ENCODE peak calls at places on chromosomes 4 and X, in nine cellular contexts. F is NCI-H345; G is NCI-H1092; L is activated CD8-positive, alpha-beta memory T cell treated with anti-CD3 and anti-CD28 coated beads, Interleukin-2, amount 50 U/mL, for 4 hours; V is upper lobe of right lung; K is renal cortical epithelial cell; R is endothelial cell; N is activated gamma-delta T cell treated with anti-CD3 and anti-CD28 coated beads, Interleukin-2, amount 50 U/mL, for 16 hours; E is anterior cingulate cortex. C is an unnamed sample.

GRCh38 chr4:145740796-145741195 is 60.9 kb downstream of the C4orf51 start:
- DNase-seq in F (no peak), G (no peak), L (no peak), V (no peak), K (no peak), R (no peak), N (no peak), E (no peak), C (no peak)

GRCh38 chr4:86857341-86858052 is 8.3 kb upstream of the SLC10A6 start:
- DNase-seq in F (no peak), G (no peak), L (no peak), V (no peak), K (peak; percentile 35), R (no peak), N (no peak), E (no peak), C (no peak)

GRCh38 chr4:37584530-37585060 is 101.6 kb downstream of the RELL1 start:
- DNase-seq in F (no peak), G (no peak), L (no peak), V (no peak), K (no peak), R (no peak), N (no peak), E (no peak), C (no peak)

GRCh38 chr4:10158355-10158942 is 41.9 kb upstream of the WDR1 start:
- DNase-seq in F (no peak), G (no peak), L (no peak), V (no peak), K (peak; percentile 22), R (no peak), N (no peak), E (no peak), C (no peak)

GRCh38 chr4:76809594-76810305 is 88.2 kb downstream of the SOWAHB start:
- DNase-seq in F (no peak), G (no peak), L (no peak), V (no peak), K (peak; percentile 91), R (no peak), N (no peak), E (no peak), C (no peak)

GRCh38 chr4:153218961-153219360 is 14.7 kb downstream of the TRIM2 start:
- DNase-seq in F (no peak), G (no peak), L (no peak), V (no peak), K (no peak), R (no peak), N (no peak), E (no peak), C (no peak)

GRCh38 chr4:163063891-163064290 is 102.8 kb downstream of the NAF1 start:
- DNase-seq in F (no peak), G (no peak), L (no peak), V (no peak), K (peak; percentile 1), R (no peak), N (no peak), E (no peak), C (no peak)

GRCh38 chr4:75370582-75370981 is 143.6 kb downstream of the RCHY1 start:
- DNase-seq in F (no peak), G (no peak), L (no peak), V (no peak), K (no peak), R (no peak), N (no peak), E (no peak), C (no peak)

GRCh38 chr4:112523008-112523440 is 7.0 kb upstream of the NEUROG2 start:
- DNase-seq in F (no peak), G (no peak), L (peak; percentile 49), V (no peak), K (peak; percentile 9), R (peak; percentile 77), N (no peak), E (no peak), C (no peak)

GRCh38 chr4:144757969-144758368 is 112.0 kb downstream of the HHIP start:
- DNase-seq in F (no peak), G (no peak), L (no peak), V (no peak), K (no peak), R (no peak), N (no peak), E (no peak), C (no peak)

GRCh38 chr4:84379881-84380618 is 119.0 kb downstream of the NKX6-1 start:
- DNase-seq in F (no peak), G (no peak), L (no peak), V (no peak), K (peak; percentile 98), R (no peak), N (no peak), E (no peak), C (no peak)

GRCh38 chrX:44474410-44474809 is 68.2 kb downstream of the FUNDC1 start:
- DNase-seq in F (no peak), G (no peak), L (no peak), V (no peak), K (peak; percentile 14), R (no peak), N (no peak), E (no peak), C (no peak)

GRCh38 chr4:128958194-128958593 is 135.1 kb downstream of the SCLT1 start:
- DNase-seq in F (no peak), G (no peak), L (no peak), V (no peak), K (no peak), R (no peak), N (no peak), E (no peak), C (no peak)

GRCh38 chr4:39698424-39699009 is 581 bp downstream of the UBE2K start:
- DNase-seq in F (peak; percentile 26), G (peak; percentile 20), L (peak; percentile 45), V (peak; percentile 76), K (no peak), R (peak; percentile 58), N (peak; percentile 7), E (no peak), C (peak; percentile 10)

GRCh38 chr4:27791640-27792039 is 931.0 kb downstream of the STIM2 start:
- DNase-seq in F (no peak), G (no peak), L (no peak), V (no peak), K (no peak), R (no peak), N (no peak), E (no peak), C (no peak)

GRCh38 chrX:56745019-56745418 is 16.0 kb downstream of the NBDY start:
- DNase-seq in F (no peak), G (no peak), L (no peak), V (no peak), K (peak; percentile 81), R (no peak), N (no peak), E (no peak), C (no peak)

GRCh38 chr4:54930226-54930625 is 195.2 kb downstream of the KDR start:
- DNase-seq in F (no peak), G (no peak), L (no peak), V (no peak), K (peak; percentile 71), R (no peak), N (no peak), E (no peak), C (peak; percentile 6)

GRCh38 chr4:166512267-166512666 is 639.2 kb downstream of the TLL1 start:
- DNase-seq in F (no peak), G (no peak), L (no peak), V (no peak), K (no peak), R (no peak), N (no peak), E (no peak), C (no peak)

GRCh38 chr4:98544818-98545399 is 113.5 kb downstream of the TSPAN5 start:
- DNase-seq in F (no peak), G (no peak), L (no peak), V (no peak), K (no peak), R (no peak), N (no peak), E (no peak), C (no peak)

GRCh38 chr4:74631338-74631737 is 163.0 kb downstream of the BTC start:
- DNase-seq in F (no peak), G (no peak), L (no peak), V (no peak), K (peak; percentile 61), R (no peak), N (no peak), E (no peak), C (no peak)

GRCh38 chr4:143667461-143667860 is 33.0 kb downstream of the FREM3 start:
- DNase-seq in F (no peak), G (no peak), L (no peak), V (no peak), K (peak; percentile 27), R (no peak), N (no peak), E (no peak), C (no peak)

GRCh38 chr4:41882622-41883347 is 52.4 kb upstream of the TMEM33 start:
- DNase-seq in F (peak; percentile 33), G (peak; percentile 10), L (peak; percentile 52), V (peak; percentile 74), K (no peak), R (peak; percentile 70), N (peak; percentile 21), E (no peak), C (no peak)

GRCh38 chr4:63492515-63492914 is 916.7 kb downstream of the TECRL start:
- DNase-seq in F (no peak), G (no peak), L (no peak), V (no peak), K (no peak), R (no peak), N (no peak), E (no peak), C (no peak)

GRCh38 chr4:85475631-85476233 is 782 bp downstream of the ARHGAP24 start:
- DNase-seq in F (no peak), G (no peak), L (no peak), V (peak; percentile 73), K (no peak), R (peak; percentile 54), N (no peak), E (no peak), C (no peak)

GRCh38 chr4:151166662-151167061 is 67.2 kb downstream of the RPS3A start:
- DNase-seq in F (peak; percentile 28), G (peak; percentile 42), L (no peak), V (no peak), K (no peak), R (no peak), N (no peak), E (no peak), C (no peak)

GRCh38 chr4:74886490-74886889 is 46.4 kb upstream of the PARM1 start:
- DNase-seq in F (no peak), G (no peak), L (no peak), V (no peak), K (peak; percentile 21), R (no peak), N (no peak), E (no peak), C (no peak)

GRCh38 chr4:7660176-7660540 is 225.4 kb upstream of the PSAPL1 start:
- DNase-seq in F (no peak), G (no peak), L (no peak), V (no peak), K (no peak), R (no peak), N (no peak), E (no peak), C (no peak)

GRCh38 chr4:70778888-70779422 is 57.2 kb downstream of the RUFY3 start:
- DNase-seq in F (no peak), G (no peak), L (no peak), V (no peak), K (no peak), R (no peak), N (no peak), E (no peak), C (no peak)

GRCh38 chrX:2967998-2968909 is 38.1 kb upstream of the ARSH start:
- DNase-seq in F (no peak), G (no peak), L (no peak), V (no peak), K (no peak), R (no peak), N (no peak), E (peak; percentile 27), C (no peak)

GRCh38 chr4:80005863-80006262 is 67.2 kb downstream of the ANTXR2 start:
- DNase-seq in F (no peak), G (no peak), L (no peak), V (no peak), K (peak; percentile 90), R (no peak), N (no peak), E (no peak), C (no peak)

GRCh38 chr4:16596267-16596666 is 302.2 kb downstream of the LDB2 start:
- DNase-seq in F (no peak), G (no peak), L (no peak), V (no peak), K (no peak), R (no peak), N (no peak), E (no peak), C (no peak)

C was measured in NCI-H2107.